ENCODE peak calls at places on chromosomes 11 and 22, in seven cellular contexts. T, G, P, Y, W, Q and Z are unnamed samples.

GRCh38 chr11:19646921-19647320 is 65.7 kb upstream of the NAV2 start:
- DNase-seq in T (no peak), G (no peak), P (peak; percentile 61), Y (peak; percentile 93), W (no peak), Q (no peak), Z (no peak)

GRCh38 chr22:46063861-46064235 is 86.5 kb upstream of the PPARA start:
- DNase-seq in T (no peak), G (no peak), P (no peak), Y (no peak), W (no peak), Q (no peak), Z (no peak)

GRCh38 chr22:48242461-48242864 is 1480.0 kb downstream of the TBC1D22A start:
- DNase-seq in T (no peak), G (no peak), P (no peak), Y (no peak), W (no peak), Q (no peak), Z (no peak)

GRCh38 chr11:61361237-61361636 is 445 bp downstream of the CYB561A3 start:
- DNase-seq in T (no peak), G (no peak), P (no peak), Y (no peak), W (no peak), Q (no peak), Z (no peak)

GRCh38 chr11:11056316-11056715 is 198.5 kb upstream of the ZBED5 start:
- DNase-seq in T (no peak), G (no peak), P (no peak), Y (no peak), W (no peak), Q (no peak), Z (no peak)

GRCh38 chr22:43135565-43135964 is 7.6 kb downstream of the MCAT start:
- DNase-seq in T (no peak), G (no peak), P (no peak), Y (no peak), W (no peak), Q (no peak), Z (no peak)

GRCh38 chr11:47216141-47216798 is 1.5 kb downstream of the DDB2 start:
- DNase-seq in T (no peak), G (peak; percentile 35), P (peak; percentile 57), Y (peak; percentile 87), W (no peak), Q (peak; percentile 45), Z (peak; percentile 82)

GRCh38 chr11:124481365-124482323 is 36.1 kb upstream of the OR8B8 start:
- DNase-seq in T (no peak), G (peak; percentile 29), P (no peak), Y (peak; percentile 52), W (peak; percentile 44), Q (no peak), Z (no peak)

GRCh38 chr11:112345708-112346107 is 85.0 kb upstream of the PLET1 start:
- DNase-seq in T (no peak), G (no peak), P (no peak), Y (no peak), W (no peak), Q (no peak), Z (no peak)

GRCh38 chr11:126355926-126356897 is 726 bp downstream of the ST3GAL4 start:
- DNase-seq in T (peak; percentile 67), G (peak; percentile 91), P (peak; percentile 36), Y (no peak), W (peak; percentile 30), Q (peak; percentile 26), Z (peak; percentile 35)

GRCh38 chr11:76462317-76462716 is 17.5 kb downstream of the EMSY start:
- DNase-seq in T (no peak), G (no peak), P (no peak), Y (peak; percentile 35), W (no peak), Q (no peak), Z (no peak)

GRCh38 chr11:47359586-47359985 is 7.1 kb upstream of the MYBPC3 start:
- DNase-seq in T (no peak), G (no peak), P (no peak), Y (no peak), W (no peak), Q (no peak), Z (no peak)

GRCh38 chr22:25700996-25701815 is 40.8 kb upstream of the MYO18B start:
- DNase-seq in T (peak; percentile 36), G (peak; percentile 81), P (no peak), Y (peak; percentile 22), W (no peak), Q (no peak), Z (no peak)

GRCh38 chr11:2563216-2564007 is 118.6 kb downstream of the KCNQ1 start:
- DNase-seq in T (no peak), G (no peak), P (no peak), Y (no peak), W (no peak), Q (no peak), Z (no peak)

GRCh38 chr11:103007521-103007920 is 52.0 kb upstream of the MMP13 start:
- DNase-seq in T (no peak), G (no peak), P (no peak), Y (peak; percentile 55), W (no peak), Q (no peak), Z (no peak)

GRCh38 chr11:34537636-34538035 is 24.0 kb upstream of the ELF5 start:
- DNase-seq in T (no peak), G (no peak), P (no peak), Y (no peak), W (no peak), Q (no peak), Z (no peak)

GRCh38 chr11:130427049-130427388 is 1.4 kb downstream of the ADAMTS8 start:
- DNase-seq in T (no peak), G (no peak), P (no peak), Y (no peak), W (no peak), Q (no peak), Z (no peak)

GRCh38 chr11:108278546-108278945 is 55.7 kb downstream of the ATM start:
- DNase-seq in T (no peak), G (peak; percentile 37), P (no peak), Y (peak; percentile 2), W (no peak), Q (no peak), Z (no peak)

GRCh38 chr11:109735139-109735538 is 313.1 kb downstream of the C11orf87 start:
- DNase-seq in T (no peak), G (no peak), P (no peak), Y (no peak), W (no peak), Q (no peak), Z (no peak)

GRCh38 chr22:48752451-48753380 is 1075.0 kb downstream of the BRD1 start:
- DNase-seq in T (no peak), G (no peak), P (peak; percentile 8), Y (no peak), W (no peak), Q (no peak), Z (no peak)

GRCh38 chr11:82980292-82980691 is 78.8 kb downstream of the DDIAS start:
- DNase-seq in T (no peak), G (no peak), P (no peak), Y (peak; percentile 84), W (no peak), Q (no peak), Z (no peak)

GRCh38 chr22:19812910-19813309 is 41.8 kb downstream of the GNB1L start:
- DNase-seq in T (no peak), G (no peak), P (no peak), Y (no peak), W (no peak), Q (no peak), Z (no peak)

GRCh38 chr11:97136067-97136466 is 746.3 kb downstream of the JRKL start:
- DNase-seq in T (no peak), G (no peak), P (no peak), Y (no peak), W (no peak), Q (no peak), Z (no peak)